ENCODE peak calls at places on chromosomes 16 and 17, in nine cellular contexts. B is IMR-90, K is tibial nerve, I is body of pancreas, R is OCI-LY7, W is adrenal gland, X is Peyer's patch, C is stomach, J is AG04450. D is an unnamed sample.
A peak's percentile ranks its signal among the peaks of the same experiment; 100 is the strongest.

GRCh38 chr16:24180451-24180850 is 75.7 kb upstream of the CACNG3 start:
- DNase-seq in C (no peak), B (no peak), R (no peak), J (no peak), I (no peak), K (no peak), X (no peak), W (no peak), D (no peak)

GRCh38 chr16:13307255-13307654 is 405.9 kb downstream of the SHISA9 start:
- DNase-seq in J (no peak), C (no peak), I (no peak), X (no peak), K (no peak), W (no peak), B (no peak), R (no peak), D (peak; percentile 98)

GRCh38 chr16:50202926-50203624 is 50.0 kb downstream of the TENT4B start:
- DNase-seq in C (no peak), B (peak; percentile 93), I (no peak), R (no peak), J (no peak), W (no peak), K (peak; percentile 51), X (no peak), D (peak; percentile 70)

GRCh38 chr17:38536661-38537060 is 69.1 kb downstream of the SRCIN1 start:
- DNase-seq in I (no peak), W (no peak), X (no peak), C (no peak), J (no peak), R (no peak), K (no peak), B (no peak), D (no peak)

GRCh38 chr16:9647981-9648701 is 534.1 kb downstream of the GRIN2A start:
- DNase-seq in B (no peak), I (peak; percentile 20), W (peak; percentile 21), X (no peak), C (no peak), K (peak; percentile 12), J (no peak), R (peak; percentile 22), D (no peak)

GRCh38 chr16:28294201-28294600 is 1.9 kb downstream of the SBK1 start:
- DNase-seq in I (no peak), W (no peak), X (no peak), J (no peak), C (no peak), R (no peak), B (no peak), K (no peak), D (no peak)

GRCh38 chr17:8223356-8224063 is 13.1 kb upstream of the AURKB start:
- DNase-seq in C (peak; percentile 67), J (no peak), R (peak; percentile 74), W (peak; percentile 71), B (peak; percentile 47), I (peak; percentile 66), X (peak; percentile 70), K (peak; percentile 59), D (no peak)

GRCh38 chr17:42989726-42990652 is 8.2 kb upstream of the RPL27 start:
- DNase-seq in X (no peak), C (no peak), K (no peak), W (no peak), R (no peak), B (peak; percentile 26), J (no peak), I (no peak), D (no peak)

GRCh38 chr17:3911271-3912053 is 4.8 kb downstream of the P2RX1 start:
- DNase-seq in C (no peak), B (no peak), X (peak; percentile 89), J (no peak), K (no peak), I (no peak), W (no peak), R (peak; percentile 98), D (no peak)

GRCh38 chr17:5027299-5027698 is 7.9 kb downstream of the SLC52A1 start:
- DNase-seq in I (no peak), W (no peak), C (no peak), K (no peak), X (no peak), R (no peak), J (no peak), B (no peak), D (no peak)

GRCh38 chr16:81431554-81432353 is 12.9 kb upstream of the CMIP start:
- DNase-seq in W (peak; percentile 51), I (no peak), X (no peak), C (no peak), K (peak; percentile 49), R (no peak), J (peak; percentile 20), B (peak; percentile 77), D (no peak)
- TF ChIP-seq CTCF in W (no peak), I (no peak), X (no peak), C (no peak), K (no peak), R (no peak), J (no peak), B (no peak), D (no peak)

GRCh38 chr16:22320572-22321339 is 23.5 kb downstream of the POLR3E start:
- DNase-seq in K (no peak), I (peak; percentile 4), C (no peak), X (no peak), W (no peak), R (no peak), B (no peak), J (no peak), D (no peak)

GRCh38 chr16:22316411-22316811 is 19.2 kb downstream of the POLR3E start:
- DNase-seq in B (no peak), X (no peak), C (no peak), W (peak; percentile 21), J (no peak), I (peak; percentile 13), R (no peak), K (no peak), D (no peak)

GRCh38 chr16:22317625-22318024 is 20.4 kb downstream of the POLR3E start:
- DNase-seq in R (no peak), K (no peak), B (no peak), I (no peak), J (no peak), W (peak; percentile 12), C (no peak), X (no peak), D (no peak)

GRCh38 chr16:22317001-22317530 is 19.9 kb downstream of the POLR3E start:
- DNase-seq in B (no peak), R (no peak), I (peak; percentile 10), X (no peak), C (no peak), J (no peak), K (no peak), W (peak; percentile 15), D (no peak)

DNA sequence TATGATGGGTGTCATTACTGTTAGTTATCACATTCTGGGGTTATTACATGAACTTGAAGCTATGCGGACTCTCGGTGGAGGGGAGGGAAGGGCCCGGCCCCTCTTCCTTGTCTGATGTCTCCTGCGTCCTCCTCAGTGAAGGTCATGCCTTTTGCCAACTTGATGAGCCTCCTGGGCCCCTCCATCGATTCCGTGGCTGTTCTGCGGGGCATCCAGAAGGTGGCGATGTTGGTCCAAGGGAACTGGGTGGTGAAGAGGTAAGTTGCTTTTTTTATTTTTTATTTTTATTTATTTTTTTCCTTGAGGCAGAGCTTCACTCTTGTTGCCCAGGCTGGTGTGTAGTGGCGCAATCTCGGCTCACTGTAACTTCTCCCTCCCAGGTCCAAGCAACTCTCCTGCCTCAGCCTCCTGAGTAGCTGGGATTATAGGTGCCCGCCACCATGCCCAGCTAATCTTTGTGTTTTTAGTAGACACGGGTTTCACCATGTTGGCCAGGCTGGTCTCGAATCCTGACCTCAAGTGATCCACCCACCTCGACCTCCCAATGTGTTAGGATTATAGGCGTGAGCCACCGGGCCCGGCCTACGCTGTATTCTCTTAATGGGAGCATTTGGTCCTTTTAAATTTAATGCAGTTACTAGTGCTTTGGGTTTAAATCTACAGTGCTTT is 21.6 kb downstream of the POLR3E start:
- DNase-seq in J (no peak), I (peak; percentile 40), B (peak; percentile 22), R (peak; percentile 35), K (peak; percentile 21), W (peak; percentile 53), C (peak; percentile 43), X (peak; percentile 49), D (no peak)
- TF ChIP-seq CTCF in J (peak; percentile 62), I (peak; percentile 33), B (peak; percentile 57), R (peak; percentile 78), K (peak; percentile 49), W (peak; percentile 51), C (peak; percentile 34), X (peak; percentile 37), D (peak; percentile 76)

GRCh38 chr16:66342294-66342900 is 24.1 kb upstream of the CDH5 start:
- DNase-seq in B (no peak), W (no peak), I (no peak), C (no peak), J (no peak), R (peak; percentile 35), X (no peak), K (no peak), D (no peak)
- TF ChIP-seq CTCF in B (peak; percentile 50), W (peak; percentile 48), I (no peak), C (peak; percentile 14), J (peak; percentile 75), R (peak; percentile 79), X (no peak), K (peak; percentile 26), D (peak; percentile 89)

GRCh38 chr17:44204453-44204882 is 4.8 kb upstream of the ATXN7L3 start:
- DNase-seq in X (no peak), C (no peak), K (no peak), B (peak; percentile 61), W (no peak), J (no peak), R (no peak), I (no peak), D (no peak)

GRCh38 chr17:44206825-44207155 is 7.1 kb upstream of the ATXN7L3 start:
- DNase-seq in J (no peak), K (no peak), C (no peak), R (no peak), B (no peak), W (no peak), X (no peak), I (no peak), D (no peak)

GRCh38 chr17:44205962-44206824 is 6.5 kb upstream of the ATXN7L3 start:
- DNase-seq in J (no peak), C (no peak), R (no peak), B (no peak), X (no peak), I (no peak), W (no peak), K (no peak), D (no peak)

GRCh38 chr17:44202756-44203155 is 3.1 kb upstream of the ATXN7L3 start:
- DNase-seq in J (no peak), C (no peak), B (no peak), I (no peak), K (peak; percentile 34), W (no peak), R (no peak), X (no peak), D (no peak)

DNA sequence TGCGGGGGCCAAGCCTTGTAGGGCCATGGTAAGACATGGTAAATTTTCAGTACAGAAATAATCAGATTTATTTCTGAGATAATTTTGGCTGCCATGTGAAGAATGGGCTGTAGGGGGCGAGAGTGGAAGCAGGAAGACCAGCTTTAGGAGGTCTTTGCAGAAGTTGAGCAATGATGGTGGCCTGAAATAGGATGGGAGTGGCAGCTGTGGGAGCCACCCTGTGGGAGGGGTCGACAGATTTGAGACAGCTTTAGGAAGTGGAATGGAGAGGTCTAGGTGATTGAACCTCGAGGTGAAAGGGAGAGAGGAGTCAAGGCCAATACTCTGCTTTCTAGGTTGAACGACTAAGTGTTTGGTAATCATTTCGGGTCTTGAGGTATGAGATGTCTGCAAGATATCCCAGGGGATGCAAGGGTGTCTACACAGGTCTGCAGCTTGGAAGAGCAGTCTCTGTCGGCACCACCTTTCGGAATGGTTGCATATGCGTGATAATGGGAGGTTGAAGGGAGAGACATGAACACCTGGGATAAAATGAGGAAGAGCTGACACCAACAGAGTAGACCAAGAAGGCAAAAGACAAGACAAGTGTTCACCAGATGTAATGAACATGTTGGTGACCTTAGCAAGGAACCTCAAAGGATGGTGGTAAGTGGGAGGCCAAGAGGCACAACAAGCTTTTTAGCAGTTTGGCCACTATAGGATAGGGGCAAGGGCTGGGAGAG is 4.2 kb upstream of the ATXN7L3 start:
- DNase-seq in J (no peak), B (peak; percentile 31), R (peak; percentile 83), K (peak; percentile 39), C (no peak), I (no peak), X (peak; percentile 50), W (no peak), D (no peak)
- TF ChIP-seq CTCF in J (peak; percentile 69), B (peak; percentile 66), R (peak; percentile 92), K (peak; percentile 62), C (peak; percentile 31), I (peak; percentile 33), X (peak; percentile 65), W (peak; percentile 57), D (peak; percentile 90)

D was measured in retinal pigment epithelial cell.